ENCODE peak calls at places on chromosomes 13 and 19, in eight cellular contexts. C, Y, W, T, Z, Q, K and B are unnamed samples.

GRCh38 chr13:84684048-84684662 is 801.9 kb upstream of the SLITRK1 start:
- DNase-seq in W (no peak), T (no peak), C (no peak), K (no peak), Q (no peak), Y (no peak), Z (no peak), B (no peak)

GRCh38 chr19:45553464-45553863 is 31.1 kb downstream of the OPA3 start:
- DNase-seq in W (no peak), C (no peak), T (no peak), Y (no peak), K (no peak), Q (no peak), Z (no peak), B (no peak)

GRCh38 chr13:47539317-47539716 is 461.8 kb downstream of the SUCLA2 start:
- DNase-seq in T (no peak), K (no peak), Y (no peak), C (no peak), W (no peak), Q (no peak), Z (no peak), B (no peak)

GRCh38 chr19:45569619-45570421 is 14.8 kb downstream of the OPA3 start:
- DNase-seq in K (peak; percentile 47), Q (no peak), C (peak; percentile 52), W (no peak), Y (peak; percentile 47), Z (peak; percentile 57), T (peak; percentile 43), B (peak; percentile 43)

GRCh38 chr19:51602189-51602854 is 27.9 kb downstream of the SIGLEC5 start:
- DNase-seq in Q (no peak), Z (no peak), T (no peak), Y (no peak), C (no peak), W (no peak), K (no peak), B (no peak)

GRCh38 chr13:79044415-79044814 is 361.6 kb downstream of the RBM26 start:
- DNase-seq in Y (no peak), W (no peak), T (no peak), C (no peak), K (no peak), Z (no peak), Q (no peak), B (no peak)

GRCh38 chr13:51002736-51003135 is 93.1 kb downstream of the RNASEH2B start:
- DNase-seq in T (no peak), Z (no peak), K (no peak), C (no peak), Q (no peak), Y (no peak), W (no peak), B (no peak)

GRCh38 chr13:106566682-106567420 is 1.1 kb downstream of the ARGLU1 start:
- DNase-seq in T (peak; percentile 69), W (no peak), Y (peak; percentile 25), C (peak; percentile 62), Z (peak; percentile 41), K (no peak), Q (peak; percentile 46), B (no peak)